ENCODE peak calls at places on chromosomes 2 and 18, in ten cellular contexts. L is suprapubic skin, D is bronchial epithelial cell, K is NT2/D1, I is fibroblast of mammary gland, E is neuronal stem cell, Q is AG09309, V is PC-9, B is transverse colon, H is AG10803. O is an unnamed sample.

GRCh38 chr2:235049719-235050118 is 97.9 kb downstream of the SH3BP4 start:
- DNase-seq in L (peak), D (no peak), K (no peak), I (no peak), E (no peak), Q (no peak), V (no peak), B (no peak), H (no peak), O (no peak)

GRCh38 chr18:62182220-62182619 is 4.6 kb downstream of the PIGN start:
- DNase-seq in L (no peak), D (no peak), K (no peak), I (no peak), E (no peak), Q (no peak), V (no peak), B (no peak), H (no peak), O (no peak)

GRCh38 chr2:179856205-179856604 is 5.2 kb downstream of the ZNF385B start:
- DNase-seq in L (no peak), D (no peak), K (no peak), I (no peak), E (no peak), Q (no peak), V (no peak), B (no peak), H (no peak), O (no peak)

GRCh38 chr18:67608909-67609308 is 92.4 kb upstream of the DSEL start:
- DNase-seq in L (no peak), D (no peak), K (no peak), I (peak), E (no peak), Q (no peak), V (no peak), B (no peak), H (peak), O (no peak)

GRCh38 chr18:8978394-8978793 is 124.1 kb upstream of the NDUFV2 start:
- DNase-seq in L (no peak), D (no peak), K (no peak), I (no peak), E (no peak), Q (no peak), V (no peak), B (no peak), H (no peak), O (no peak)

GRCh38 chr2:138516030-138516704 is 14.6 kb downstream of the SPOPL start:
- DNase-seq in L (no peak), D (no peak), K (no peak), I (no peak), E (no peak), Q (no peak), V (no peak), B (no peak), H (peak), O (no peak)

GRCh38 chr2:160137457-160137856 is 62.6 kb downstream of the ITGB6 start:
- DNase-seq in L (no peak), D (no peak), K (no peak), I (no peak), E (no peak), Q (no peak), V (no peak), B (no peak), H (no peak), O (no peak)

GRCh38 chr2:65566617-65567016 is 134.2 kb upstream of the SPRED2 start:
- DNase-seq in L (no peak), D (peak), K (no peak), I (no peak), E (no peak), Q (no peak), V (peak), B (no peak), H (no peak), O (no peak)

GRCh38 chr18:21191596-21192307 is 50.3 kb upstream of the GREB1L start:
- DNase-seq in L (no peak), D (peak), K (peak), I (peak), E (no peak), Q (peak), V (peak), B (peak), H (peak), O (no peak)

GRCh38 chr2:205925373-205926337 is 160.3 kb downstream of the INO80D start:
- DNase-seq in L (no peak), D (peak), K (peak), I (peak), E (peak), Q (no peak), V (peak), B (peak), H (peak), O (peak)

GRCh38 chr2:44480068-44480467 is 118.3 kb downstream of the CAMKMT start:
- DNase-seq in L (no peak), D (no peak), K (no peak), I (no peak), E (no peak), Q (no peak), V (no peak), B (no peak), H (no peak), O (no peak)

GRCh38 chr2:242040303-242040655 is 170.8 kb downstream of the RTP5 start:
- DNase-seq in L (peak), D (no peak), K (no peak), I (no peak), E (no peak), Q (no peak), V (no peak), B (no peak), H (no peak), O (no peak)

GRCh38 chr18:6960656-6961055 is 156.9 kb downstream of the LAMA1 start:
- DNase-seq in L (no peak), D (peak), K (no peak), I (peak), E (no peak), Q (peak), V (no peak), B (no peak), H (peak), O (no peak)

GRCh38 chr2:16025876-16026640 is 85.7 kb downstream of the MYCN start:
- DNase-seq in L (no peak), D (no peak), K (no peak), I (no peak), E (no peak), Q (no peak), V (no peak), B (no peak), H (no peak), O (no peak)

GRCh38 chr2:121078869-121079268 is 206.1 kb downstream of the TFCP2L1 start:
- DNase-seq in L (no peak), D (no peak), K (no peak), I (no peak), E (no peak), Q (no peak), V (no peak), B (peak), H (no peak), O (no peak)

GRCh38 chr2:3755277-3755676 is 51.9 kb downstream of the DCDC2C start:
- DNase-seq in L (no peak), D (no peak), K (no peak), I (no peak), E (no peak), Q (no peak), V (no peak), B (no peak), H (no peak), O (no peak)

GRCh38 chr2:10473121-10473756 is 25.1 kb upstream of the ODC1 start:
- DNase-seq in L (no peak), D (no peak), K (no peak), I (no peak), E (no peak), Q (no peak), V (no peak), B (no peak), H (no peak), O (no peak)

GRCh38 chr2:219998714-219999227 is 371.3 kb downstream of the SLC4A3 start:
- DNase-seq in L (no peak), D (no peak), K (no peak), I (no peak), E (no peak), Q (no peak), V (no peak), B (no peak), H (no peak), O (no peak)

GRCh38 chr2:148978736-148979135 is 59.8 kb upstream of the LYPD6B start:
- DNase-seq in L (no peak), D (no peak), K (no peak), I (peak), E (no peak), Q (no peak), V (no peak), B (no peak), H (peak), O (no peak)

GRCh38 chr18:77208969-77209368 is 40.7 kb upstream of the GALR1 start:
- DNase-seq in L (no peak), D (no peak), K (no peak), I (peak), E (no peak), Q (no peak), V (peak), B (peak), H (peak), O (peak)

GRCh38 chr18:77206676-77207370 is 42.8 kb upstream of the GALR1 start:
- DNase-seq in L (no peak), D (no peak), K (no peak), I (peak), E (no peak), Q (no peak), V (no peak), B (no peak), H (peak), O (no peak)

GRCh38 chr18:77207540-77207939 is 42.1 kb upstream of the GALR1 start:
- DNase-seq in L (peak), D (peak), K (peak), I (peak), E (no peak), Q (peak), V (no peak), B (peak), H (peak), O (peak)

GRCh38 chr18:77209587-77209986 is 40.1 kb upstream of the GALR1 start:
- DNase-seq in L (no peak), D (no peak), K (no peak), I (peak), E (no peak), Q (no peak), V (no peak), B (no peak), H (peak), O (no peak)

DNA sequence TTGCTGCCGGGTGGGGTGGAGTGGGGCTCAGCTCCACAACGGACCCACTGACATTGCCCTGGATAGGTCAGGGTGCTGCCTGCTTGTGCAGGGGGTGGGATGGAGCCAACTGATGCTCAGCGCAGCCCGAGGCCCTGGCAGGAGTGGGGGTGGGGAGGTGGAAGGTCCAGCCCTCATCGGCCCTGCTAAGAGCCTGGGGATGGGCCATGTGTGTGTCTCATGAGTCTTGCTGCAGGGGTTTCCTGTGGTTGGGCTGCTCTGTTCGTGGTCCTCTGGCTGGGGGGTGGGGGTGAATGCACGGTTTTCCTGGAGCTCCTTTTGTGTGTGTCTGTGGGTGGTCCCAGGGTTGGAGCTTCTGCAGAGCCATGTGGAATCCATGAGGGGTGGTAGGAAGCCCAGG is 39.4 kb upstream of the GALR1 start:
- DNase-seq in L (no peak), D (no peak), K (no peak), I (no peak), E (no peak), Q (no peak), V (no peak), B (no peak), H (no peak), O (no peak)
- H3K4me3 ChIP-seq in L (no peak), D (no peak), K (no peak), I (no peak), E (no peak), Q (no peak), V (no peak), B (no peak), H (no peak), O (no peak)

GRCh38 chr2:72144412-72144745 is 3.3 kb downstream of the CYP26B1 start:
- DNase-seq in L (no peak), D (no peak), K (no peak), I (no peak), E (no peak), Q (no peak), V (no peak), B (no peak), H (no peak), O (peak)

GRCh38 chr2:72147303-72147970 is at the start of gene CYP26B1:
- DNase-seq in L (no peak), D (no peak), K (no peak), I (no peak), E (peak), Q (no peak), V (no peak), B (no peak), H (no peak), O (no peak)

GRCh38 chr2:72144746-72145657 is 2.7 kb downstream of the CYP26B1 start:
- DNase-seq in L (no peak), D (no peak), K (peak), I (no peak), E (peak), Q (no peak), V (peak), B (no peak), H (no peak), O (no peak)

GRCh38 chr2:72146357-72147302 is 1.0 kb downstream of the CYP26B1 start:
- DNase-seq in L (no peak), D (no peak), K (no peak), I (no peak), E (no peak), Q (no peak), V (no peak), B (no peak), H (no peak), O (no peak)

GRCh38 chr2:72145658-72146329 is 1.9 kb downstream of the CYP26B1 start:
- DNase-seq in L (no peak), D (no peak), K (no peak), I (no peak), E (no peak), Q (no peak), V (no peak), B (no peak), H (no peak), O (no peak)
- H3K4me3 ChIP-seq in L (peak), D (peak), K (peak), I (no peak), E (no peak), Q (no peak), V (peak), B (peak), H (peak), O (peak)

DNA sequence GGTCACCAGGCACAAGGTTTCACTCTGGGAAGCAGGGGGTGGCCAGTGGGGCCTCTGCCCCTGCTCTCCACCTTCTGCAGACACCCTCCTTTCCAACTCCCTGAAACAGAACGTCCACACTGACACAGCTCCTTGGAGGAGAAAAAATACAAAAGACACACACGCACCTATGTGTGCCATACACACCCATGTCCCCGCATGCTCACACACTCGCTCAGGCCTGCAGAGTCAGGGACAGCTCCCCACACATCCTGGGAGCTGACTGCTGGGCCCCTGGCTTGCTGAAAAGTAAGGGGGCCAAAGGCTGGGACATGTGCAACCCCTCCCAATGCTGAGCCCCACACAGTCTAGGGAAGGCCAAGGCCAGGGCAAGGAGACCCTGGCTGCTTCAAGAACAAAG is 200.5 kb downstream of the TNS1 start:
- DNase-seq in L (peak), D (no peak), K (no peak), I (no peak), E (no peak), Q (no peak), V (no peak), B (no peak), H (no peak), O (no peak)
- H3K4me3 ChIP-seq in L (no peak), D (no peak), K (no peak), I (no peak), E (no peak), Q (no peak), V (no peak), B (no peak), H (no peak), O (no peak)

GRCh38 chr2:61371027-61371426 is 99.9 kb downstream of the USP34 start:
- DNase-seq in L (no peak), D (no peak), K (no peak), I (peak), E (no peak), Q (no peak), V (no peak), B (no peak), H (no peak), O (no peak)
- H3K4me3 ChIP-seq in L (no peak), D (no peak), K (no peak), I (no peak), E (no peak), Q (no peak), V (no peak), B (no peak), H (no peak), O (no peak)

DNA sequence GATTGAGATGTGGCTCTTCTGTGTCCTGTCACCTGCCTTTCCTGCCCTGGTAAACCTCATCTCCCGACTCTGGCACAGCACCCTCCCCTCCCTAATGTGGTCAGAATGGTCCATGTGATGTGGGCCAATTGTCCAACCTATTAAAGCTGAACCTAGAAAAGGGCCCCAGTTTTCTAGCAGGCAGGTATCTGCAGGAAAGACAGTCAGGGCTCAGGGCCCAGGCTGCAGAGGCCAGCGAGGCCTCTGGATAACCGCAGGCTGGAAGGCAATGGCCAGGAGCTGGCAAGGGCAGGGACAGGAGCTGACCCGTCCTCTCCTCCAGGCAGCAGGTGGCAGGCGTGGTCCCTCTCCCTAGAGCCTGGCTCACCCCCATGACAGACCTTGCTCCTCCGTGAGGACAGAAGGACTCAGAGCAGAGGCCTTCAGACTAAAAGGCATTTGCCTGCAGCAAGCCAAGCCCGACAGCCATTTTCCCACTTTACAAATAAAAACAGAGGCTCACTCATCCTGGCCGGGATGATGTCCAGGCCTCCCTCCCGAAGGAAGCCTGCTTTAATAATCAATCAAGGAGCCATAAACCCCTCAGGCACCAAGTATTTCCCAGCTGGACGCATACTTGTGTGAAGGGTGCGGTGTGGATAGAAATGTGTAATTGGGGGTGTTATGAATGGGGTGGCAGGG is 107.1 kb downstream of the TWIST2 start:
- DNase-seq in L (no peak), D (no peak), K (no peak), I (peak), E (no peak), Q (no peak), V (no peak), B (no peak), H (peak), O (no peak)
- H3K4me3 ChIP-seq in L (no peak), D (no peak), K (no peak), I (no peak), E (no peak), Q (no peak), V (no peak), B (no peak), H (no peak), O (no peak)

GRCh38 chr2:240558229-240558885 is 569 bp upstream of the ANKMY1 start:
- DNase-seq in L (no peak), D (no peak), K (no peak), I (no peak), E (no peak), Q (no peak), V (no peak), B (no peak), H (no peak), O (no peak)

GRCh38 chr2:240555541-240556250 is 2.1 kb downstream of the ANKMY1 start:
- DNase-seq in L (no peak), D (no peak), K (no peak), I (no peak), E (no peak), Q (no peak), V (no peak), B (no peak), H (no peak), O (no peak)

GRCh38 chr2:240557808-240558207 is at the start of gene ANKMY1:
- DNase-seq in L (peak), D (peak), K (peak), I (peak), E (peak), Q (no peak), V (no peak), B (peak), H (peak), O (peak)

GRCh38 chr2:240556553-240557100 is 1.2 kb downstream of the ANKMY1 start:
- DNase-seq in L (no peak), D (peak), K (peak), I (peak), E (no peak), Q (no peak), V (no peak), B (peak), H (peak), O (peak)

DNA sequence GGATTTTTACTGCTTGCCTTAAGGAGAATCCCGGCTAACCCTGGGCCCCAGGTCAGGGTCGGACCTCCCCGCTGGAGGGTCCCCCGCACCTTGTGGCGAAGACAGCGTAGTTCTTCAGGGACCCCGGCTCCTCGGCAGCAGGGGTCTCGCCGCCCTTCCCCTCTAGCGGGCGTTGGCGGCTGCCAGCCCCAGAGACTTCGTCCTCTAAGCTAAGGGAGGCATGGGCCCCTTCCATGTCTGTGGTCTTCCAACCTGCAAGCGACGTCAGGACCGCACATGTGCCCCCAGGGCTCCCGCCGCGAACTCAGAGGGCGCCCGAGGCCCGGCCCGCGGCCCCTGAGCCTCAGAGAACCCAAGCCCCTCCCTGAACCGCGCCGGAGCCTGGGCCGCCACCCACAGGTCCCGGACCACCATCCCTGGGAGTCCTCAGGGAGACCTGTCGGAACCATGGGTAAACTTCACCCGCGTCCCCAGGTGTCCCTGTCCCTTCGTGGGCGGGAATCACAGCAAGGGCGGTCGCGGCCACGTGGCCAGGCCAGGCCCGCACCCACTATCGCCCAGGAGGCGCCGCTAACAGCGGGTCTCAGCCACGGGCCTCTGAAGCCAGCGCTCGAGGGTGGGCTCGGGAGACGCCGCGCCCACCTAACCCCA is 562 bp downstream of the ANKMY1 start:
- DNase-seq in L (no peak), D (no peak), K (no peak), I (no peak), E (no peak), Q (no peak), V (no peak), B (peak), H (no peak), O (no peak)
- H3K4me3 ChIP-seq in L (peak), D (peak), K (no peak), I (peak), E (no peak), Q (peak), V (no peak), B (peak), H (peak), O (no peak)

GRCh38 chr2:70766357-70767093 is 1.5 kb downstream of the ADD2 start:
- DNase-seq in L (no peak), D (no peak), K (no peak), I (no peak), E (no peak), Q (no peak), V (no peak), B (no peak), H (no peak), O (no peak)
- H3K4me3 ChIP-seq in L (peak), D (no peak), K (peak), I (no peak), E (peak), Q (no peak), V (no peak), B (no peak), H (peak), O (peak)

O was measured in CD8-positive, alpha-beta T cell.